ENCODE peak calls at places on chromosome 16, in eight cellular contexts. One of them, this sample, is unnamed.

GRCh38 chr16:9340402-9341095 is 249.1 kb downstream of the HAPSTR1 start:
- DNase-seq in left ventricle myocardium inferior: no peak
- DNase-seq in stomach: no peak
- DNase-seq in CD8-positive, alpha-beta memory T cell: no peak
- DNase-seq in transverse colon: no peak
- DNase-seq in colonic mucosa: no peak
- DNase-seq in ovary: no peak
- DNase-seq in tibial nerve: no peak
- DNase-seq in this sample: no peak

GRCh38 chr16:89295915-89296314 is 78.4 kb downstream of the ZNF778 start:
- DNase-seq in colonic mucosa: no peak
- DNase-seq in left ventricle myocardium inferior: no peak
- DNase-seq in stomach: no peak
- DNase-seq in ovary: no peak
- DNase-seq in CD8-positive, alpha-beta memory T cell: no peak
- DNase-seq in tibial nerve: no peak
- DNase-seq in transverse colon: no peak
- DNase-seq in this sample: no peak

GRCh38 chr16:11014159-11014558 is 69.8 kb downstream of the CLEC16A start:
- DNase-seq in tibial nerve: no peak
- DNase-seq in left ventricle myocardium inferior: no peak
- DNase-seq in stomach: no peak
- DNase-seq in transverse colon: no peak
- DNase-seq in CD8-positive, alpha-beta memory T cell: no peak
- DNase-seq in colonic mucosa: no peak
- DNase-seq in ovary: no peak
- DNase-seq in this sample: no peak

GRCh38 chr16:27429981-27430441 is 28.0 kb downstream of the IL21R start:
- DNase-seq in transverse colon: no peak
- DNase-seq in stomach: peak; percentile 21
- DNase-seq in left ventricle myocardium inferior: no peak
- DNase-seq in CD8-positive, alpha-beta memory T cell: no peak
- DNase-seq in tibial nerve: no peak
- DNase-seq in colonic mucosa: peak; percentile 9
- DNase-seq in ovary: peak; percentile 3
- DNase-seq in this sample: no peak

GRCh38 chr16:89697161-89697615 is 4.3 kb downstream of the SPATA2L start:
- DNase-seq in tibial nerve: no peak
- DNase-seq in CD8-positive, alpha-beta memory T cell: no peak
- DNase-seq in transverse colon: no peak
- DNase-seq in colonic mucosa: no peak
- DNase-seq in ovary: peak; percentile 40
- DNase-seq in left ventricle myocardium inferior: no peak
- DNase-seq in stomach: no peak
- DNase-seq in this sample: peak; percentile 90

GRCh38 chr16:11139624-11140375 is 116.2 kb downstream of the SOCS1 start:
- DNase-seq in colonic mucosa: no peak
- DNase-seq in tibial nerve: no peak
- DNase-seq in stomach: no peak
- DNase-seq in CD8-positive, alpha-beta memory T cell: no peak
- DNase-seq in transverse colon: no peak
- DNase-seq in ovary: no peak
- DNase-seq in left ventricle myocardium inferior: no peak
- DNase-seq in this sample: no peak

GRCh38 chr16:10579965-10580918 is at the start of gene EMP2:
- DNase-seq in ovary: peak; percentile 91
- DNase-seq in left ventricle myocardium inferior: peak; percentile 88
- DNase-seq in stomach: peak; percentile 85
- DNase-seq in tibial nerve: peak; percentile 69
- DNase-seq in CD8-positive, alpha-beta memory T cell: no peak
- DNase-seq in colonic mucosa: peak; percentile 88
- DNase-seq in transverse colon: peak; percentile 87
- DNase-seq in this sample: peak; percentile 81

GRCh38 chr16:57504001-57504400 is 17.7 kb upstream of the DOK4 start:
- DNase-seq in left ventricle myocardium inferior: no peak
- DNase-seq in ovary: no peak
- DNase-seq in stomach: no peak
- DNase-seq in transverse colon: no peak
- DNase-seq in tibial nerve: no peak
- DNase-seq in colonic mucosa: no peak
- DNase-seq in CD8-positive, alpha-beta memory T cell: no peak
- DNase-seq in this sample: no peak

GRCh38 chr16:73066321-73066926 is 18.5 kb upstream of the ZFHX3 start:
- DNase-seq in left ventricle myocardium inferior: no peak
- DNase-seq in stomach: no peak
- DNase-seq in colonic mucosa: no peak
- DNase-seq in ovary: no peak
- DNase-seq in CD8-positive, alpha-beta memory T cell: no peak
- DNase-seq in tibial nerve: no peak
- DNase-seq in transverse colon: no peak
- DNase-seq in this sample: peak; percentile 64

GRCh38 chr16:57471852-57472664 is 9.6 kb downstream of the POLR2C start:
- DNase-seq in colonic mucosa: peak; percentile 71
- DNase-seq in CD8-positive, alpha-beta memory T cell: no peak
- DNase-seq in stomach: no peak
- DNase-seq in ovary: peak; percentile 53
- DNase-seq in tibial nerve: no peak
- DNase-seq in left ventricle myocardium inferior: no peak
- DNase-seq in transverse colon: peak; percentile 69
- DNase-seq in this sample: no peak

GRCh38 chr16:50271148-50272041 is 5.0 kb downstream of the ADCY7 start:
- DNase-seq in transverse colon: no peak
- DNase-seq in tibial nerve: no peak
- DNase-seq in CD8-positive, alpha-beta memory T cell: no peak
- DNase-seq in left ventricle myocardium inferior: no peak
- DNase-seq in ovary: no peak
- DNase-seq in colonic mucosa: no peak
- DNase-seq in stomach: no peak
- DNase-seq in this sample: peak; percentile 43

GRCh38 chr16:75250089-75250808 is 1.2 kb downstream of the BCAR1 start:
- DNase-seq in ovary: peak; percentile 52
- DNase-seq in left ventricle myocardium inferior: peak; percentile 63
- DNase-seq in stomach: peak; percentile 90
- DNase-seq in CD8-positive, alpha-beta memory T cell: no peak
- DNase-seq in colonic mucosa: peak; percentile 87
- DNase-seq in tibial nerve: no peak
- DNase-seq in transverse colon: peak; percentile 81
- DNase-seq in this sample: peak; percentile 87

GRCh38 chr16:9094008-9094846 is 2.8 kb downstream of the HAPSTR1 start:
- DNase-seq in transverse colon: no peak
- DNase-seq in stomach: no peak
- DNase-seq in CD8-positive, alpha-beta memory T cell: no peak
- DNase-seq in left ventricle myocardium inferior: no peak
- DNase-seq in colonic mucosa: no peak
- DNase-seq in ovary: no peak
- DNase-seq in tibial nerve: no peak
- DNase-seq in this sample: no peak

GRCh38 chr16:23979426-23979825 is 143.6 kb downstream of the PRKCB start:
- DNase-seq in ovary: no peak
- DNase-seq in tibial nerve: no peak
- DNase-seq in stomach: no peak
- DNase-seq in transverse colon: no peak
- DNase-seq in CD8-positive, alpha-beta memory T cell: no peak
- DNase-seq in left ventricle myocardium inferior: no peak
- DNase-seq in colonic mucosa: no peak
- DNase-seq in this sample: no peak

GRCh38 chr16:2985893-2986355 is 5.7 kb upstream of the PKMYT1 start:
- DNase-seq in transverse colon: no peak
- DNase-seq in left ventricle myocardium inferior: peak; percentile 70
- DNase-seq in CD8-positive, alpha-beta memory T cell: no peak
- DNase-seq in stomach: peak; percentile 68
- DNase-seq in colonic mucosa: no peak
- DNase-seq in tibial nerve: no peak
- DNase-seq in ovary: no peak
- DNase-seq in this sample: peak; percentile 77

GRCh38 chr16:11411059-11411550 is 65.8 kb downstream of the RMI2 start:
- DNase-seq in colonic mucosa: no peak
- DNase-seq in tibial nerve: no peak
- DNase-seq in stomach: no peak
- DNase-seq in ovary: no peak
- DNase-seq in left ventricle myocardium inferior: no peak
- DNase-seq in transverse colon: no peak
- DNase-seq in CD8-positive, alpha-beta memory T cell: no peak
- DNase-seq in this sample: peak; percentile 69

GRCh38 chr16:54467398-54467797 is 180.8 kb upstream of the IRX3 start:
- DNase-seq in CD8-positive, alpha-beta memory T cell: no peak
- DNase-seq in ovary: no peak
- DNase-seq in tibial nerve: no peak
- DNase-seq in left ventricle myocardium inferior: no peak
- DNase-seq in stomach: no peak
- DNase-seq in colonic mucosa: no peak
- DNase-seq in transverse colon: no peak
- DNase-seq in this sample: no peak

DNA sequence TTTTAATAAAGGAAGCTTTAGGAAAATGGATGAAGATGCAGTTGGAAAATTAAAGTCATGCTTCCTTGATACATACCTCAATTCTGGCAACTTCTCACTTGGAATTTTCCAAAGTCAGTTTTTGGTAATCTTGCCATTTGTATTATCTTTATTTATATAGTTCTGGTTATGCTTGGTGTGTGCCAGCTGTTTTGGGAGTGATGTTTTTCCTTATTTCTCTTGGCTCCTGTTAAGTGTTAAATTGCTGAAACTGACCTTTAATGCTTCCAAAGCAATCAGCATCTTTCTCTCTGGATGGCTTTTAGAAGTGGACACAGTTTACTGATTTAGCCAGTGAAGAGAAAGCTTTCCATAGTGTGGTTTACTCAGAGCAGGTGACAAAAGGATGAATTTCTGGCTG is 70.1 kb upstream of the HAS3 start:
- DNase-seq in colonic mucosa: no peak
- DNase-seq in left ventricle myocardium inferior: no peak
- DNase-seq in tibial nerve: no peak
- DNase-seq in stomach: no peak
- DNase-seq in ovary: no peak
- DNase-seq in transverse colon: no peak
- DNase-seq in CD8-positive, alpha-beta memory T cell: no peak
- DNase-seq in this sample: no peak
- H3K4me1 ChIP-seq in colonic mucosa: no peaks in the 10 kb centered on the region
- H3K4me1 ChIP-seq in left ventricle myocardium inferior: no peaks in the 10 kb centered on the region
- H3K4me1 ChIP-seq in tibial nerve: no peaks in the 10 kb centered on the region
- H3K4me1 ChIP-seq in stomach: peaks cover 8% of the 10 kb centered on the region
- H3K4me1 ChIP-seq in ovary: no peaks in the 10 kb centered on the region
- H3K4me1 ChIP-seq in transverse colon: no peaks in the 10 kb centered on the region
- H3K4me1 ChIP-seq in CD8-positive, alpha-beta memory T cell: no peaks in the 10 kb centered on the region
- H3K4me1 ChIP-seq in this sample: peaks cover 11% of the 10 kb centered on the region

GRCh38 chr16:67933805-67934204 is 2.1 kb upstream of the CTRL start:
- DNase-seq in transverse colon: no peak
- DNase-seq in left ventricle myocardium inferior: no peak
- DNase-seq in stomach: no peak
- DNase-seq in CD8-positive, alpha-beta memory T cell: no peak
- DNase-seq in colonic mucosa: no peak
- DNase-seq in tibial nerve: no peak
- DNase-seq in ovary: no peak
- DNase-seq in this sample: no peak
- H3K36me3 ChIP-seq in transverse colon: no peaks in the 10 kb centered on the region
- H3K36me3 ChIP-seq in left ventricle myocardium inferior: peaks cover 21% of the 10 kb centered on the region
- H3K36me3 ChIP-seq in stomach: peaks cover 41% of the 10 kb centered on the region
- H3K36me3 ChIP-seq in CD8-positive, alpha-beta memory T cell: peaks cover 32% of the 10 kb centered on the region
- H3K36me3 ChIP-seq in colonic mucosa: no peaks in the 10 kb centered on the region
- H3K36me3 ChIP-seq in tibial nerve: no peaks in the 10 kb centered on the region
- H3K36me3 ChIP-seq in ovary: no peaks in the 10 kb centered on the region
- H3K36me3 ChIP-seq in this sample: no peaks in the 10 kb centered on the region

GRCh38 chr16:19696312-19696711 is 21.7 kb downstream of the KNOP1 start:
- DNase-seq in colonic mucosa: peak; percentile 93
- DNase-seq in ovary: peak; percentile 77
- DNase-seq in left ventricle myocardium inferior: peak; percentile 79
- DNase-seq in stomach: peak; percentile 86
- DNase-seq in CD8-positive, alpha-beta memory T cell: peak; percentile 39
- DNase-seq in transverse colon: peak; percentile 92
- DNase-seq in tibial nerve: peak; percentile 89
- DNase-seq in this sample: peak; percentile 77
- H3K4me1 ChIP-seq in colonic mucosa: peaks cover 30% of the 10 kb centered on the region
- H3K4me1 ChIP-seq in ovary: peaks cover 38% of the 10 kb centered on the region
- H3K4me1 ChIP-seq in left ventricle myocardium inferior: peaks cover 66% of the 10 kb centered on the region
- H3K4me1 ChIP-seq in stomach: peaks cover 60% of the 10 kb centered on the region
- H3K4me1 ChIP-seq in CD8-positive, alpha-beta memory T cell: peaks cover 47% of the 10 kb centered on the region
- H3K4me1 ChIP-seq in transverse colon: peaks cover 24% of the 10 kb centered on the region
- H3K4me1 ChIP-seq in tibial nerve: no peaks in the 10 kb centered on the region
- H3K4me1 ChIP-seq in this sample: peaks cover 21% of the 10 kb centered on the region

GRCh38 chr16:81669473-81670350 is 109.4 kb upstream of the PLCG2 start:
- DNase-seq in colonic mucosa: no peak
- DNase-seq in ovary: no peak
- DNase-seq in CD8-positive, alpha-beta memory T cell: no peak
- DNase-seq in tibial nerve: no peak
- DNase-seq in stomach: no peak
- DNase-seq in left ventricle myocardium inferior: no peak
- DNase-seq in transverse colon: no peak
- DNase-seq in this sample: no peak

GRCh38 chr16:81675662-81676535 is 103.2 kb upstream of the PLCG2 start:
- DNase-seq in transverse colon: no peak
- DNase-seq in ovary: peak; percentile 75
- DNase-seq in left ventricle myocardium inferior: no peak
- DNase-seq in CD8-positive, alpha-beta memory T cell: no peak
- DNase-seq in tibial nerve: no peak
- DNase-seq in colonic mucosa: no peak
- DNase-seq in stomach: no peak
- DNase-seq in this sample: no peak

GRCh38 chr16:81668243-81669097 is 110.6 kb upstream of the PLCG2 start:
- DNase-seq in stomach: no peak
- DNase-seq in CD8-positive, alpha-beta memory T cell: no peak
- DNase-seq in ovary: peak; percentile 52
- DNase-seq in tibial nerve: no peak
- DNase-seq in colonic mucosa: no peak
- DNase-seq in transverse colon: no peak
- DNase-seq in left ventricle myocardium inferior: no peak
- DNase-seq in this sample: no peak

GRCh38 chr16:81673432-81673831 is 105.7 kb upstream of the PLCG2 start:
- DNase-seq in tibial nerve: no peak
- DNase-seq in transverse colon: no peak
- DNase-seq in ovary: no peak
- DNase-seq in CD8-positive, alpha-beta memory T cell: no peak
- DNase-seq in left ventricle myocardium inferior: no peak
- DNase-seq in stomach: no peak
- DNase-seq in colonic mucosa: no peak
- DNase-seq in this sample: no peak

DNA sequence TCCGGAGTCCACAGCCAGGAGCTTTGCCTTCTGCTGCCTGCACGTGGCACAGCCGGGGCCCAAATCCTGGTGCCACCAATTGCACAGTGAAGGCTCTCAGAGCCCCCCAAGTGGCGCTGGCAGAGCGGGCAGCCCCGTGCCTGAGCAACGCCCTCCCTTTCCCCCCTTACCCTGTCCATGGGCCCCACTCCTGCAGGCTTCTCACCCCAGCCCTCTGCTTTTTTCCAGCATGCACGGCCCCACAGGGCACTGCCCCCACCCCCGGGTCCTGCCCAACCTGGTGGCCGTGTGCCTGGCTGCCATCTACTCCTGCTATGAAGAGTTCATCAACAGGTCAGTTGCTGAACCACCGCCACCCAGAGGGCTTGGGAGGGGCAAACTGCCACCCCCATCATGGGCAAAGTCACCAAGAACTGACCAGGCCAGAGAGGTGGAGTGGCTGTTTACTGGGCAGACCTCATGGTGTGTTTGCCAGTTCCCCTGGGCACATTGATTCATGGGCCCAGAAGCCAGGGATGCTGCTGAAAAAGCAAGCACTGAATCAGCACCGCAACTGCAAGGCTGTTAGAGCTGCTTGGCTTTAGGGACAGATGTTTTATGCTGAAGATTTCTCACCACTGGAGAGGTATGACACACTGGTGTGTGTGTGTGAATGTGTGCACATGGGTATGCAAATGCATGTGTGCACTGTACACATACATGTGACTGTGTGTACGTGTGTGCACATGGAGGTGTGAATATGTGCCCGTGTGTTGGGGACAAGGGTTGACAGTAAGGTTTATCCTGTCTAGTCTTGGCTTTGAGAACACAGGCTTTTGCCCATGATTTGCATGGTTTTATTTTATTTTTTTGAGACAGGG is 107.1 kb upstream of the PLCG2 start:
- DNase-seq in CD8-positive, alpha-beta memory T cell: no peak
- DNase-seq in left ventricle myocardium inferior: no peak
- DNase-seq in colonic mucosa: no peak
- DNase-seq in stomach: no peak
- DNase-seq in tibial nerve: no peak
- DNase-seq in transverse colon: no peak
- DNase-seq in ovary: no peak
- DNase-seq in this sample: no peak
- H3K36me3 ChIP-seq in CD8-positive, alpha-beta memory T cell: peaks cover 40% of the 10 kb centered on the region
- H3K36me3 ChIP-seq in left ventricle myocardium inferior: peaks cover 45% of the 10 kb centered on the region
- H3K36me3 ChIP-seq in colonic mucosa: peaks cover 11% of the 10 kb centered on the region
- H3K36me3 ChIP-seq in stomach: peaks cover 84% of the 10 kb centered on the region
- H3K36me3 ChIP-seq in tibial nerve: peaks cover 2% of the 10 kb centered on the region
- H3K36me3 ChIP-seq in transverse colon: no peaks in the 10 kb centered on the region
- H3K36me3 ChIP-seq in ovary: no peaks in the 10 kb centered on the region
- H3K36me3 ChIP-seq in this sample: no peaks in the 10 kb centered on the region